ENCODE peak calls at places on chromosomes 2 and 18, in eight cellular contexts. N, Y, U, F, O, D, G and T are unnamed samples.

GRCh38 chr2:179195146-179195545 is 69.5 kb downstream of the SESTD1 start:
- DNase-seq in D (no peak), G (no peak), N (no peak), O (no peak), U (no peak), F (no peak), Y (no peak), T (no peak)

GRCh38 chr2:143415571-143415970 is 286.4 kb downstream of the ARHGAP15 start:
- DNase-seq in F (no peak), N (no peak), D (no peak), Y (no peak), G (no peak), O (no peak), U (no peak), T (no peak)

GRCh38 chr2:47274054-47274779 is 119.1 kb upstream of the STPG4 start:
- DNase-seq in Y (no peak), N (no peak), G (no peak), U (no peak), F (no peak), O (peak), D (peak), T (no peak)

GRCh38 chr2:88657131-88657530 is 29.9 kb upstream of the EIF2AK3 start:
- DNase-seq in G (no peak), F (no peak), U (no peak), N (no peak), O (peak), D (peak), Y (no peak), T (no peak)

GRCh38 chr2:2840101-2840531 is 509.0 kb upstream of the MYT1L start:
- DNase-seq in G (peak), O (no peak), N (no peak), Y (no peak), U (no peak), D (no peak), F (no peak), T (no peak)

GRCh38 chr2:20071397-20072383 is 20.3 kb upstream of the LAPTM4A start:
- DNase-seq in N (no peak), F (no peak), O (peak), Y (no peak), G (no peak), D (peak), U (no peak), T (peak)

GRCh38 chr18:78868330-78869316 is 111.0 kb upstream of the SALL3 start:
- DNase-seq in G (no peak), N (no peak), Y (no peak), F (no peak), U (no peak), O (no peak), D (no peak), T (no peak)

GRCh38 chr2:233845301-233846060 is 8.9 kb downstream of the HJURP start:
- DNase-seq in G (no peak), Y (no peak), D (no peak), O (no peak), U (no peak), F (no peak), N (no peak), T (no peak)

GRCh38 chr2:212721026-212721451 is 182.4 kb upstream of the ERBB4 start:
- DNase-seq in G (no peak), U (no peak), N (no peak), F (no peak), Y (no peak), D (no peak), O (no peak), T (no peak)

GRCh38 chr2:146312899-146313298 is 1531.9 kb upstream of the ACVR2A start:
- DNase-seq in Y (no peak), G (no peak), N (no peak), U (no peak), F (no peak), D (peak), O (no peak), T (no peak)

GRCh38 chr2:176134978-176135575 is 5.6 kb downstream of the HOXD8 start:
- DNase-seq in G (no peak), N (no peak), F (no peak), Y (no peak), O (no peak), U (no peak), D (peak), T (no peak)

GRCh38 chr2:29130295-29130694 is 15.1 kb downstream of the CLIP4 start:
- DNase-seq in G (no peak), N (peak), Y (no peak), F (peak), O (peak), D (peak), U (no peak), T (no peak)

GRCh38 chr2:136023416-136023815 is 38.0 kb upstream of the DARS1 start:
- DNase-seq in N (no peak), O (no peak), U (no peak), F (no peak), G (no peak), D (no peak), Y (no peak), T (no peak)

GRCh38 chr2:10267551-10268465 is 34.9 kb upstream of the HPCAL1 start:
- DNase-seq in F (no peak), Y (peak), G (peak), N (no peak), U (no peak), D (no peak), O (no peak), T (no peak)

GRCh38 chr18:22226801-22227200 is 57.4 kb downstream of the GATA6 start:
- DNase-seq in F (no peak), D (peak), U (no peak), O (no peak), N (no peak), Y (no peak), G (no peak), T (no peak)

GRCh38 chr18:48351216-48352050 is 57.8 kb downstream of the ZBTB7C start:
- DNase-seq in F (no peak), O (no peak), G (no peak), Y (no peak), N (no peak), D (no peak), U (no peak), T (no peak)

GRCh38 chr2:97952357-97952756 is 43.4 kb downstream of the TMEM131 start:
- DNase-seq in F (no peak), U (no peak), O (no peak), Y (no peak), G (no peak), D (no peak), N (no peak), T (no peak)

GRCh38 chr2:19933351-19933981 is 31.7 kb upstream of the TTC32 start:
- DNase-seq in D (peak), O (no peak), U (no peak), G (no peak), F (peak), Y (no peak), N (no peak), T (no peak)

GRCh38 chr2:17387591-17387990 is 130.6 kb downstream of the RAD51AP2 start:
- DNase-seq in F (no peak), Y (no peak), U (no peak), D (no peak), G (no peak), N (no peak), O (no peak), T (no peak)

GRCh38 chr18:51068111-51068510 is 38.1 kb downstream of the SMAD4 start:
- DNase-seq in N (no peak), G (no peak), D (peak), O (no peak), F (no peak), U (no peak), Y (no peak), T (no peak)

GRCh38 chr2:196758474-196759377 is 40.8 kb downstream of the GTF3C3 start:
- DNase-seq in O (no peak), N (no peak), U (no peak), G (no peak), D (peak), F (no peak), Y (no peak), T (no peak)

GRCh38 chr2:119710281-119710680 is 31.3 kb downstream of the TMEM177 start:
- DNase-seq in G (no peak), F (no peak), U (no peak), Y (no peak), O (no peak), N (no peak), D (no peak), T (no peak)

GRCh38 chr2:235769046-235769445 is 275.2 kb downstream of the AGAP1 start:
- DNase-seq in F (no peak), G (no peak), N (no peak), U (no peak), O (no peak), D (no peak), Y (no peak), T (no peak)

GRCh38 chr2:147002256-147002655 is 842.6 kb upstream of the ACVR2A start:
- DNase-seq in G (no peak), F (no peak), O (no peak), N (no peak), Y (no peak), U (no peak), D (no peak), T (no peak)

GRCh38 chr2:15810451-15811150 is 129.7 kb upstream of the MYCN start:
- DNase-seq in G (no peak), D (no peak), F (no peak), U (no peak), N (no peak), O (no peak), Y (no peak), T (no peak)

GRCh38 chr2:174688079-174688478 is 76.2 kb downstream of the CHRNA1 start:
- DNase-seq in G (no peak), F (no peak), U (peak), N (peak), Y (no peak), O (peak), D (peak), T (no peak)

GRCh38 chr18:68234115-68234514 is 480.8 kb downstream of the TMX3 start:
- DNase-seq in N (no peak), Y (no peak), F (no peak), O (no peak), U (no peak), D (peak), G (no peak), T (no peak)

GRCh38 chr2:215982465-215982875 is 30.9 kb downstream of the MREG start:
- DNase-seq in D (no peak), U (no peak), N (no peak), G (no peak), F (peak), O (peak), Y (no peak), T (no peak)

GRCh38 chr2:218896501-218897393 is 16.1 kb downstream of the WNT10A start:
- DNase-seq in F (peak), O (peak), U (peak), Y (no peak), G (no peak), D (peak), N (no peak), T (peak)

GRCh38 chr2:240440251-240440650 is 4.8 kb downstream of the GPC1 start:
- DNase-seq in O (no peak), Y (no peak), F (no peak), D (no peak), G (no peak), U (no peak), N (no peak), T (no peak)

DNA sequence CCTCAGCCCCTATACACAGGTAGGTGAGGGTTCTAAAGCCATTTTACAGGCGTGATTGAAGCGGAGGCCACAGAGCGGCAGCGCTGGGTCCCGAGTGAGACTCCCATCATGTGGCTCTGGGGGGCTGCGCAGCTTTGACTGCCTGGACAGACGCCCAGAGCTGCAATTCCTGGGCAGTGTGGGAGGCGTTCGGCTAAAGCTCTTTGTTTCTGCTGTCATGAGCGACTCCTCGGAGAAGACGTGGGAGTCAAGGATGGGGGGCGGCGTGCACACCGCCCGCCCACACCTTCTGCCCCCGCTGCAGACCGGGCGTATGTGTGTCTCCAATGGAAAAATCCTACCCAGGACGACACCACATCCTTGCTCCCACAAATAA is 867 bp upstream of the LBH start:
- DNase-seq in U (peak), Y (peak), F (no peak), O (peak), D (peak), N (peak), G (no peak), T (peak)
- TF ChIP-seq CTCF in U (no peak), Y (no peak), F (no peak), O (peak), D (no peak), N (no peak), G (no peak), T (no peak)

GRCh38 chr18:26471027-26471426 is 77.3 kb downstream of the KCTD1 start:
- DNase-seq in U (no peak), Y (no peak), N (no peak), G (no peak), F (no peak), D (peak), O (peak), T (no peak)

GRCh38 chr18:26471826-26472225 is 76.5 kb downstream of the KCTD1 start:
- DNase-seq in O (no peak), D (no peak), F (no peak), Y (no peak), G (no peak), U (no peak), N (no peak), T (no peak)

GRCh38 chr18:26470011-26470637 is 78.2 kb downstream of the KCTD1 start:
- DNase-seq in D (no peak), O (no peak), U (no peak), G (peak), Y (no peak), F (no peak), N (no peak), T (no peak)

GRCh38 chr18:26466026-26466425 is 82.3 kb downstream of the KCTD1 start:
- DNase-seq in Y (no peak), D (no peak), G (no peak), O (no peak), N (no peak), U (no peak), F (no peak), T (no peak)

DNA sequence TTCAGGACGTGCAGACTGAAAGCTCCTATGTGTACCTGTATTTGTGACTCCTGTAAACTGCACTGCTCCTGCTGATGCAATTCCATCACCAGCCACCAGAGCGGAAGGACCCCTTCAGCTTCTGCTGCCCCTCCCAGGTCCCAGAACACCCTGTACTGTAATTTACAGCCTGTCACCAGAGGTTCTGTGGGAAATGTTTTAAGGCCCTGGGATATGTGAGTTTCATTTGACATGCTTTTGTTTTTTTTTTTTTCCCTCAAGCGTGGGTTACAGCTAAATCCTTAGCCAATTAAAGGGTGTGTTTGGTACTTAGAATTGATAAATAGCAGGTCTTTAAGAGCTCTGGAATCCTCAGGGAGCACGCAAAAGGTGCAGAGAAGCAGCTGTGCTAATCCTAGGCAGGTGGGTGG is 79.4 kb downstream of the KCTD1 start:
- DNase-seq in F (no peak), O (peak), N (peak), U (peak), G (no peak), D (peak), Y (peak), T (peak)
- TF ChIP-seq CTCF in F (peak), O (peak), N (peak), U (peak), G (no peak), D (peak), Y (peak), T (peak)

GRCh38 chr2:42815725-42816124 is 23.3 kb upstream of the HAAO start:
- DNase-seq in D (no peak), G (no peak), U (no peak), N (no peak), Y (no peak), F (no peak), O (no peak), T (no peak)

GRCh38 chr2:42810126-42810970 is 18.0 kb upstream of the HAAO start:
- DNase-seq in N (peak), D (peak), Y (peak), O (peak), G (peak), U (peak), F (peak), T (peak)

GRCh38 chr2:42813773-42814172 is 21.4 kb upstream of the HAAO start:
- DNase-seq in D (no peak), O (no peak), U (no peak), G (no peak), N (no peak), F (no peak), Y (no peak), T (no peak)

GRCh38 chr2:42810971-42811865 is 18.8 kb upstream of the HAAO start:
- DNase-seq in G (no peak), N (no peak), Y (peak), O (peak), D (peak), F (no peak), U (peak), T (peak)

GRCh38 chr2:42812899-42813479 is 20.6 kb upstream of the HAAO start:
- DNase-seq in D (peak), F (no peak), O (peak), U (no peak), Y (no peak), N (peak), G (no peak), T (no peak)
- TF ChIP-seq CTCF in D (peak), F (no peak), O (peak), U (peak), Y (peak), N (peak), G (peak), T (peak)

DNA sequence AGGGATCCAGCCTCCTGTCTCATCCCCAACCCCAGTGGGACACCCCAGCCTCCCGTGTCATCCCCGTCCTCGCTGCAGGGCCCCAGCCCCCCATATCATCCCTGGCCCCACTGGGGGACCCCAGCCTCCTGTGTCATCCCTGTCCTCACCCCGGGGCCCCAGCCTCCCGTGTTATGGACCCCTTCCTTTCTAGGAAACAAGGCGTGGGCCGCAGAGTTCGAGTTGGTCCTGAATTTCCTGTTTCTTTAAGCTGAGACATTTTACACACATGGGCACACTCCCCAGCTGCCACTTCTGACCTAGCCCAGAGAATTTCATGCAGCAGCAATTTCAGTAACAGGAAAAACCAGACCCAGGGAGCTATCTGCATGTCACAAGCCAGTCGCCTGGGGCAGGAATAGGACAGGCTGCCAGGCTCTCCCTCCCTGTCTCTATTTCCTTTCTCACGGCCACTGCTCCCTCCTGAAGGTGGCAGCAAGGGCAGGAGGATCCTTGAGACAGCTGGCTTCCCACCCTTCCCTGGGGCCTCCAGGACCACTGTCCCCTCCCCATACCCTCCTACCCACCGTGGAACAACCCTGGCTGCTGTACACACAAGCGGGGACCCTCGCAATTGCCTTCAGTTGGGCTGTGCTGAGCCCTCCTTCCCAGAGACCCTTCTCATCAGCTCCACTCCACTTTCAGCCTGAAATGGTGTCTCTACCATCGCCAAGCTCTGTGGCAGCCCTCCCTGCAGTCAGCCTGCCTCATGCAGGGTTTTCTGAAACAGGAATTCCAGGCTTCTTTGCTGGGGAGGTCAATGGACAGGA is 141.9 kb upstream of the ID2 start:
- DNase-seq in O (peak), N (no peak), U (no peak), Y (no peak), G (no peak), F (no peak), D (no peak), T (no peak)
- TF ChIP-seq CTCF in O (peak), N (no peak), U (no peak), Y (no peak), G (no peak), F (no peak), D (peak), T (no peak)

GRCh38 chr2:26316041-26316440 is 29.9 kb upstream of the SELENOI start:
- DNase-seq in N (no peak), U (no peak), G (no peak), Y (no peak), O (no peak), D (peak), F (no peak), T (no peak)
- TF ChIP-seq CTCF in N (peak), U (no peak), G (no peak), Y (no peak), O (no peak), D (peak), F (peak), T (no peak)

DNA sequence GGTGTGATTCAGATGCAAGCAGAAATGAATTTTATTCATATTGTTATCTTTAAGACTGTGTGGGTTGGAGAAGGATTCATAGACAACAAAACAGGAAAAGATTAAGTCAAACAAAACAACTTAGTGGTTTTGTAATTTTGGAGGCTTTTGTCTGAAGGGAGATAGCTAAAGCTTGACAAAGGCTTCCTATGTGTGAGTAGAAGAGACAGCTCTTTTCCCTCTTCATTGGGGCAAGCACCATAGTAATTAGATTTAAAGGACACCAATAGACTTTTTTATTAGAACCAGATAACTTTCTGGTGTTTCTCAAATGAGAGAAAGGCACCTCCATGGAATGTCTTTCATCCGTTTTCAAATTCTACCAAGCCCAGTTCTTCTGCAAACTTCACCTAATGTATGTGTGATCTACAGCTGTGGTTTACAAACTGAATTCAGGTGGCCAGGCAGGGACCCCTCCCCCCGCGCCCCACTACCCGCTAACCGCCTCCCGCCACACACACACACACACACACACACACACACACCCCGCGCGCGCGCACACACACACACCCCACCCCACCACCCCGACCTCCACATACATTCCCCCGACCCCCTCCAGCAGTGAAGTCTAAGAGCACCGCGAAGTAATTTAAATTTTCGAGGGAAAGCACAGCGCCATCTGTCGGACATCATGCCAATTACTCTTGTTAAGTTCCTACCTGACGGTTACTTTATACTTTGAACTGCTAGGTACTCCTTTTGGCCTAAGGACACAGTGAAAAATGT is 31.7 kb upstream of the PPP1R1C start:
- DNase-seq in D (peak), F (no peak), G (no peak), Y (peak), O (peak), U (peak), N (peak), T (peak)
- TF ChIP-seq CTCF in D (peak), F (peak), G (peak), Y (peak), O (peak), U (peak), N (peak), T (peak)